ENCODE peak calls at places on chromosomes 6 and 20, in nine cellular contexts. T, V, I, Y, J, H, O, M and C are unnamed samples.

GRCh38 chr20:38181971-38182370 is 16.9 kb upstream of the TGM2 start:
- DNase-seq in T (no peak), V (no peak), I (no peak), Y (no peak), J (no peak), H (no peak), O (no peak), M (no peak), C (no peak)

GRCh38 chr6:131755597-131755996 is 44.8 kb upstream of the CTAGE9 start:
- DNase-seq in T (no peak), V (no peak), I (no peak), Y (no peak), J (no peak), H (peak), O (no peak), M (no peak), C (no peak)

GRCh38 chr6:165568326-165568725 is 94.7 kb downstream of the PDE10A start:
- DNase-seq in T (no peak), V (no peak), I (no peak), Y (no peak), J (peak), H (no peak), O (no peak), M (no peak), C (no peak)

GRCh38 chr6:100001915-100002388 is 7.9 kb upstream of the MCHR2 start:
- DNase-seq in T (peak), V (no peak), I (peak), Y (peak), J (peak), H (peak), O (peak), M (peak), C (peak)

GRCh38 chr6:108565893-108566292 is 5.2 kb downstream of the FOXO3 start:
- DNase-seq in T (no peak), V (no peak), I (no peak), Y (no peak), J (peak), H (peak), O (no peak), M (no peak), C (no peak)

GRCh38 chr20:12591949-12592470 is 416.8 kb upstream of the SPTLC3 start:
- DNase-seq in T (peak), V (no peak), I (no peak), Y (no peak), J (no peak), H (no peak), O (peak), M (peak), C (peak)

GRCh38 chr6:132768051-132768517 is 10.4 kb upstream of the VNN2 start:
- DNase-seq in T (no peak), V (peak), I (peak), Y (peak), J (peak), H (peak), O (no peak), M (peak), C (peak)

GRCh38 chr20:33914871-33915270 is 78.8 kb upstream of the RALY start:
- DNase-seq in T (peak), V (peak), I (no peak), Y (no peak), J (no peak), H (peak), O (peak), M (no peak), C (peak)

GRCh38 chr20:1912056-1912455 is 16.8 kb downstream of the SIRPA start:
- DNase-seq in T (no peak), V (no peak), I (no peak), Y (peak), J (no peak), H (no peak), O (no peak), M (no peak), C (no peak)

GRCh38 chr6:33613794-33614166 is 7.3 kb upstream of the ITPR3 start:
- DNase-seq in T (no peak), V (no peak), I (no peak), Y (no peak), J (no peak), H (peak), O (no peak), M (no peak), C (no peak)

GRCh38 chr6:111805511-111806181 is 67.6 kb downstream of the FYN start:
- DNase-seq in T (no peak), V (no peak), I (no peak), Y (no peak), J (no peak), H (peak), O (no peak), M (no peak), C (peak)

GRCh38 chr6:108171918-108172516 is 6.2 kb downstream of the NR2E1 start:
- DNase-seq in T (no peak), V (no peak), I (no peak), Y (no peak), J (no peak), H (no peak), O (no peak), M (no peak), C (no peak)

GRCh38 chr6:113734886-113735481 is 122.2 kb upstream of the MARCKS start:
- DNase-seq in T (no peak), V (no peak), I (no peak), Y (no peak), J (no peak), H (peak), O (no peak), M (no peak), C (no peak)

GRCh38 chr6:170136541-170137175 is 154.2 kb downstream of the DLL1 start:
- DNase-seq in T (no peak), V (peak), I (peak), Y (peak), J (no peak), H (no peak), O (no peak), M (no peak), C (no peak)

GRCh38 chr20:49909499-49910339 is 5.6 kb downstream of the SPATA2 start:
- DNase-seq in T (no peak), V (no peak), I (peak), Y (peak), J (peak), H (peak), O (no peak), M (no peak), C (no peak)

GRCh38 chr20:61968932-61969331 is 96.7 kb downstream of the TAF4 start:
- DNase-seq in T (no peak), V (no peak), I (no peak), Y (no peak), J (no peak), H (no peak), O (no peak), M (no peak), C (no peak)

GRCh38 chr20:341682-342081 is 5.2 kb upstream of the NRSN2 start:
- DNase-seq in T (no peak), V (no peak), I (no peak), Y (no peak), J (no peak), H (peak), O (no peak), M (no peak), C (peak)

GRCh38 chr6:11397622-11398450 is 139.7 kb upstream of the TMEM170B start:
- DNase-seq in T (no peak), V (no peak), I (no peak), Y (no peak), J (no peak), H (no peak), O (no peak), M (no peak), C (no peak)

GRCh38 chr6:90483116-90483839 is 103.6 kb downstream of the MAP3K7 start:
- DNase-seq in T (no peak), V (no peak), I (peak), Y (no peak), J (no peak), H (no peak), O (no peak), M (no peak), C (no peak)

GRCh38 chr6:109445382-109445781 is 4.9 kb downstream of the SMPD2 start:
- DNase-seq in T (no peak), V (no peak), I (peak), Y (no peak), J (no peak), H (no peak), O (no peak), M (no peak), C (no peak)

GRCh38 chr20:56249244-56249955 is 868 bp downstream of the MC3R start:
- DNase-seq in T (no peak), V (peak), I (peak), Y (no peak), J (peak), H (peak), O (no peak), M (no peak), C (peak)

GRCh38 chr20:25397827-25398226 is 7.2 kb upstream of the ABHD12 start:
- DNase-seq in T (peak), V (no peak), I (no peak), Y (no peak), J (no peak), H (no peak), O (no peak), M (no peak), C (peak)

GRCh38 chr6:122730775-122731386 is 48.6 kb upstream of the FABP7 start:
- DNase-seq in T (peak), V (no peak), I (no peak), Y (no peak), J (peak), H (peak), O (peak), M (no peak), C (peak)

GRCh38 chr6:72647489-72647888 is 25.6 kb downstream of the KCNQ5 start:
- DNase-seq in T (no peak), V (no peak), I (no peak), Y (no peak), J (no peak), H (no peak), O (no peak), M (no peak), C (no peak)